ENCODE peak calls at places on chromosomes 11 and 22, in five cellular contexts. D, U, N, P and L are unnamed samples.

GRCh38 chr11:57709802-57710367 is 2.1 kb downstream of the MED19 start:
- DNase-seq in D (no peak), U (no peak), N (no peak), P (no peak), L (no peak)

GRCh38 chr11:79413258-79413657 is 27.6 kb downstream of the TENM4 start:
- DNase-seq in D (peak; percentile 77), U (peak; percentile 53), N (peak; percentile 68), P (peak; percentile 84), L (no peak)

GRCh38 chr22:33883561-33883960 is 36.7 kb downstream of the LARGE1 start:
- DNase-seq in D (no peak), U (no peak), N (no peak), P (no peak), L (no peak)

GRCh38 chr11:14578551-14578956 is 58.4 kb upstream of the PSMA1 start:
- DNase-seq in D (no peak), U (peak; percentile 27), N (no peak), P (no peak), L (no peak)

GRCh38 chr22:38871360-38872171 is 450 bp downstream of the CBX6 start:
- DNase-seq in D (no peak), U (peak; percentile 36), N (no peak), P (no peak), L (no peak)

GRCh38 chr11:65788801-65789200 is 1.9 kb downstream of the OVOL1 start:
- DNase-seq in D (no peak), U (no peak), N (no peak), P (no peak), L (no peak)

GRCh38 chr22:37313376-37314314 is 31.3 kb downstream of the CYTH4 start:
- DNase-seq in D (no peak), U (no peak), N (peak; percentile 59), P (no peak), L (no peak)

GRCh38 chr22:49326558-49326957 is 501.1 kb downstream of the BRD1 start:
- DNase-seq in D (no peak), U (no peak), N (no peak), P (no peak), L (no peak)

GRCh38 chr11:65225284-65226102 is 36.3 kb upstream of the POLA2 start:
- DNase-seq in D (peak; percentile 16), U (peak; percentile 74), N (peak; percentile 79), P (no peak), L (no peak)

GRCh38 chr11:96391698-96392307 is 2.0 kb downstream of the JRKL start:
- DNase-seq in D (no peak), U (no peak), N (no peak), P (no peak), L (no peak)

GRCh38 chr11:87645626-87646025 is 529.6 kb downstream of the RAB38 start:
- DNase-seq in D (no peak), U (no peak), N (no peak), P (no peak), L (no peak)

GRCh38 chr11:2393941-2394817 is 6.4 kb upstream of the TSSC4 start:
- DNase-seq in D (no peak), U (no peak), N (no peak), P (no peak), L (no peak)
- TF ChIP-seq CTCF in D (no peak), U (no peak), N (no peak), P (no peak), L (no peak)

GRCh38 chr11:61406991-61407728 is 14.8 kb downstream of the TMEM216 start:
- DNase-seq in D (no peak), U (no peak), N (no peak), P (no peak), L (no peak)
- H3K4me3 ChIP-seq in D (no peak overlapping the region), U (no peak overlapping the region), N (no peak overlapping the region), P (no peak overlapping the region), L (no peak overlapping the region)

GRCh38 chr11:1053121-1053901 is 16.8 kb upstream of the MUC6 start:
- DNase-seq in D (no peak), U (peak; percentile 19), N (peak; percentile 57), P (no peak), L (no peak)
- TF ChIP-seq CTCF in D (no peak), U (no peak), N (no peak), P (no peak), L (no peak)

GRCh38 chr11:43545610-43546009 is 134.9 kb upstream of the HSD17B12 start:
- DNase-seq in D (no peak), U (no peak), N (no peak), P (no peak), L (no peak)

GRCh38 chr11:43547900-43548381 is 132.6 kb upstream of the HSD17B12 start:
- DNase-seq in D (no peak), U (peak; percentile 51), N (no peak), P (no peak), L (no peak)

GRCh38 chr11:43548921-43549320 is 131.6 kb upstream of the HSD17B12 start:
- DNase-seq in D (no peak), U (no peak), N (no peak), P (no peak), L (no peak)

GRCh38 chr11:43547411-43547718 is 133.2 kb upstream of the HSD17B12 start:
- DNase-seq in D (no peak), U (peak; percentile 25), N (peak; percentile 67), P (no peak), L (no peak)

DNA sequence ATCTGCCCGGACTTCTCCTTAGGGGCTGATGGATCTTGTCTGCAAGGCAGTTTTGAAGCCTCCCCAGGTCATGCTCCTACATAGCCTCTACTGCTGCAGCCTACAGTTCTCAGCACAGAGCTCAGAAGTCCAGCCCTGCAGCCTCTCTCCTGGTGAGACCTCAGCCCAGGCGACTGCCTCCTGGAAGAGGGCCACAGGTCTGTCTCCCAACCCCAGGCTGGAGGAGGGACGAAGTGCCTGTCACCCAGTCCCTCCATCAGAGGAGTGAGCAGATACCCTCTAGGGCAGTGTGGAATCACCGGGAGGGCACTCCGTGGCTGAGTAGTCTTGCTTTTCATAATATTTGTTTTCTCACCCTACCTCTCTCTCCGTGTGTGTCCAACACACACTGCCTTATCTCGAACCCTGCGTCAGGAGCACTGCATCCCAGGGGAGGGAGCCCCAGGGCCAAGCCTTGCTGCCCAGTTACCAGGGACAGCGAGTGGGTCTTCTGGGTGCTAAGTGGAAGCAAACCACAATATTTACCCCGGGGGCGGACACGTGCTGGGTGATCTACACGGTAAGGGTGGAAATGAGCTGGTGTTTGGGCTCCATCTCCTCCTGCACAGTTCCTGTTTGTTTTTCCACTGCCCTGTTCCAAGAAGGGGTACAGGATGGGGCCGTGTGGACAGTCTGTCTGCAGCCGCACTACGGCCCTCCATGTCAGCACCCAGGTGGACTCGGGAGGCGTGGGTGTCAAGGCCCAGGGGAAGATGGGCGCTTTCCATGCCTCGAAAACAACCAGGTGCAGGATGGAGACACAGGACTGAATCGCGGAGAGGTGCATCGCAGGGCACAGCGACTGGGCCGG is 133.8 kb upstream of the HSD17B12 start:
- DNase-seq in D (no peak), U (peak; percentile 28), N (no peak), P (no peak), L (no peak)
- H3K4me3 ChIP-seq in D (no peak overlapping the region), U (no peak overlapping the region), N (no peak overlapping the region), P (no peak overlapping the region), L (no peak overlapping the region)

DNA sequence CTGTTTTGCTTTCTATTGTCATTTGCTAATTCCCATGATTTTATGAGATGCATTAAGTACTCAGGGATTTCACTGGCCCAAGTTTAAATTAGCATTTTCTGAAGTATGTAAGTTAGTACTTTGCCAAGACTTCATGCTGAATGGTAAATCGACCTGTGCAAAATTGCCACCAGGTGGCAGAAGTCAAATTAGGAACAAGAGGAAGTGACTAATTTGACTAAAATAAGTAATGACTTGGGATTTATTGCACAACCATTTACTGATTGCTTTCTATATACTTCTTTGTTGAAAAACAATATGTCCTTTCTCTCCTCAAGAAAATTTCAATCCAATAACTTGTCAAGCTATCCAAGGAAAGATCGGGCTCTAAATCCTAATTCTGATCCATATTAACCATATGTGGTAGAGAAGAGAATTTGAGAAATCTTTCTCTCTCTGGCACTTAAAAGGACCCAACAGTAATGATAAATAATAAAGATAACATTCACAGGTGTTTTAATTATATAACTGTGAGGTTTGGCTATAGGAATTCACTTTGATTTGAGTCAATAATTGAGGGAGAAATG is 253.7 kb upstream of the CHORDC1 start:
- DNase-seq in D (no peak), U (peak; percentile 44), N (no peak), P (no peak), L (peak; percentile 51)
- TF ChIP-seq CTCF in D (no peak), U (peak; percentile 63), N (peak; percentile 46), P (no peak), L (peak; percentile 74)